ENCODE peak calls at places on chromosomes 16 and 17, in ten cellular contexts. F is H7; G is dorsolateral prefrontal cortex; M is T-helper 2 cell; B is NT2/D1; K is hypothalamus; A is NCI-H1105 treated with DMSO at 0.1 percent for 48 hours; S is activated naive CD4-positive, alpha-beta T cell; I is PC-3; H is Kasumi-1. C is an unnamed sample.

GRCh38 chr17:5248821-5249479 is 14.3 kb upstream of the SCIMP start:
- DNase-seq in G (no peak), H (no peak), F (peak; percentile 61), A (no peak), I (no peak), K (no peak), M (no peak), S (no peak), B (peak; percentile 15), C (no peak)

GRCh38 chr16:57132470-57132869 is 40.1 kb downstream of the CPNE2 start:
- DNase-seq in A (no peak), B (no peak), I (no peak), F (no peak), M (no peak), H (no peak), G (no peak), K (no peak), S (no peak), C (no peak)

GRCh38 chr17:50372222-50372621 is 762 bp downstream of the MRPL27 start:
- DNase-seq in A (no peak), G (no peak), M (no peak), H (no peak), B (no peak), F (no peak), S (no peak), K (no peak), I (no peak), C (no peak)

GRCh38 chr17:78986048-78986648 is 6.4 kb upstream of the LGALS3BP start:
- DNase-seq in B (no peak), F (no peak), I (peak; percentile 42), G (peak; percentile 66), S (no peak), K (no peak), A (no peak), M (no peak), H (peak; percentile 97), C (peak; percentile 74)

GRCh38 chr16:48188449-48189102 is 32.8 kb upstream of the ABCC12 start:
- DNase-seq in K (no peak), B (no peak), F (no peak), I (no peak), S (no peak), G (no peak), H (peak; percentile 92), A (no peak), M (no peak), C (peak; percentile 31)

GRCh38 chr17:68368387-68368786 is 77.1 kb downstream of the ARSG start:
- DNase-seq in G (no peak), I (no peak), B (no peak), A (no peak), F (no peak), H (no peak), K (no peak), M (no peak), S (no peak), C (no peak)

GRCh38 chr17:82787081-82787848 is 35.4 kb downstream of the TBCD start:
- DNase-seq in G (peak; percentile 39), S (no peak), F (no peak), K (peak; percentile 42), M (no peak), A (peak; percentile 82), B (no peak), H (no peak), I (no peak), C (peak; percentile 64)

GRCh38 chr16:2858245-2859025 is 465 bp upstream of the PRSS22 start:
- DNase-seq in S (no peak), K (no peak), I (peak; percentile 87), A (peak; percentile 16), F (peak; percentile 79), B (no peak), M (no peak), H (no peak), G (no peak), C (no peak)

GRCh38 chr17:45410144-45411091 is 22.3 kb downstream of the ARHGAP27 start:
- DNase-seq in I (no peak), S (peak; percentile 54), H (peak; percentile 41), G (peak; percentile 26), F (peak; percentile 59), K (peak; percentile 22), B (no peak), M (peak; percentile 41), A (no peak), C (peak; percentile 70)

GRCh38 chr17:69552986-69553667 is 138.6 kb downstream of the MAP2K6 start:
- DNase-seq in S (no peak), F (no peak), H (no peak), G (no peak), I (no peak), M (no peak), A (no peak), K (no peak), B (no peak), C (no peak)

GRCh38 chr17:56136316-56136715 is 17.0 kb upstream of the ANKFN1 start:
- DNase-seq in G (no peak), I (no peak), S (no peak), K (no peak), H (no peak), B (no peak), A (no peak), M (no peak), F (no peak), C (no peak)

GRCh38 chr17:75854111-75854748 is 905 bp downstream of the WBP2 start:
- DNase-seq in S (no peak), M (no peak), B (no peak), A (no peak), K (no peak), I (peak; percentile 84), G (no peak), F (no peak), H (no peak), C (no peak)

C was measured in Ammon's horn.